ENCODE peak calls at places on chromosomes 5 and 9, in ten cellular contexts. One of them, this sample, is unnamed.

GRCh38 chr5:53463909-53464621 is 16.4 kb upstream of the FST start:
- DNase-seq in GM04504: no peak
- DNase-seq in NT2/D1: no peak
- DNase-seq in omental fat pad: no peak
- DNase-seq in stimulated activated CD4-positive, alpha-beta T cell treated with anti-CD3 and anti-CD28 coated beads, Interleukin-12 subunit alpha, Interleukin-12 subunit beta, amount 100 ng/mL, for 48 hours: no peak
- DNase-seq in H54: no peak
- DNase-seq in T-helper 17 cell: no peak
- DNase-seq in G401: no peak
- DNase-seq in GM12892: no peak
- DNase-seq in A172: no peak
- DNase-seq in this sample: no peak

GRCh38 chr9:112925058-112925641 is 34.5 kb upstream of the SLC46A2 start:
- DNase-seq in G401: peak; percentile 13
- DNase-seq in GM12892: no peak
- DNase-seq in H54: no peak
- DNase-seq in NT2/D1: peak; percentile 27
- DNase-seq in stimulated activated CD4-positive, alpha-beta T cell treated with anti-CD3 and anti-CD28 coated beads, Interleukin-12 subunit alpha, Interleukin-12 subunit beta, amount 100 ng/mL, for 48 hours: peak; percentile 3
- DNase-seq in T-helper 17 cell: no peak
- DNase-seq in omental fat pad: no peak
- DNase-seq in A172: peak; percentile 44
- DNase-seq in GM04504: peak; percentile 13
- DNase-seq in this sample: peak; percentile 27

GRCh38 chr5:137666109-137666850 is 69.6 kb downstream of the KLHL3 start:
- DNase-seq in stimulated activated CD4-positive, alpha-beta T cell treated with anti-CD3 and anti-CD28 coated beads, Interleukin-12 subunit alpha, Interleukin-12 subunit beta, amount 100 ng/mL, for 48 hours: no peak
- DNase-seq in GM12892: peak; percentile 38
- DNase-seq in G401: peak; percentile 71
- DNase-seq in GM04504: no peak
- DNase-seq in H54: no peak
- DNase-seq in NT2/D1: no peak
- DNase-seq in T-helper 17 cell: peak; percentile 10
- DNase-seq in A172: no peak
- DNase-seq in omental fat pad: no peak
- DNase-seq in this sample: no peak

GRCh38 chr5:112263469-112263868 is 155.6 kb downstream of the EPB41L4A start:
- DNase-seq in stimulated activated CD4-positive, alpha-beta T cell treated with anti-CD3 and anti-CD28 coated beads, Interleukin-12 subunit alpha, Interleukin-12 subunit beta, amount 100 ng/mL, for 48 hours: no peak
- DNase-seq in A172: no peak
- DNase-seq in T-helper 17 cell: no peak
- DNase-seq in H54: no peak
- DNase-seq in NT2/D1: no peak
- DNase-seq in omental fat pad: no peak
- DNase-seq in GM04504: no peak
- DNase-seq in GM12892: no peak
- DNase-seq in G401: no peak
- DNase-seq in this sample: no peak

GRCh38 chr9:78031271-78031825 is at the start of gene GNAQ:
- DNase-seq in G401: no peak
- DNase-seq in H54: peak; percentile 48
- DNase-seq in NT2/D1: no peak
- DNase-seq in A172: no peak
- DNase-seq in stimulated activated CD4-positive, alpha-beta T cell treated with anti-CD3 and anti-CD28 coated beads, Interleukin-12 subunit alpha, Interleukin-12 subunit beta, amount 100 ng/mL, for 48 hours: peak; percentile 28
- DNase-seq in T-helper 17 cell: peak; percentile 43
- DNase-seq in GM04504: no peak
- DNase-seq in GM12892: peak; percentile 7
- DNase-seq in omental fat pad: no peak
- DNase-seq in this sample: peak; percentile 52

GRCh38 chr5:16484081-16484480 is 18.5 kb upstream of the ZNF622 start:
- DNase-seq in omental fat pad: no peak
- DNase-seq in stimulated activated CD4-positive, alpha-beta T cell treated with anti-CD3 and anti-CD28 coated beads, Interleukin-12 subunit alpha, Interleukin-12 subunit beta, amount 100 ng/mL, for 48 hours: no peak
- DNase-seq in GM12892: no peak
- DNase-seq in A172: no peak
- DNase-seq in G401: no peak
- DNase-seq in GM04504: no peak
- DNase-seq in H54: no peak
- DNase-seq in T-helper 17 cell: no peak
- DNase-seq in NT2/D1: no peak
- DNase-seq in this sample: no peak

GRCh38 chr5:142740903-142741302 is 29.3 kb upstream of the ARHGAP26 start:
- DNase-seq in G401: no peak
- DNase-seq in T-helper 17 cell: no peak
- DNase-seq in GM04504: peak; percentile 76
- DNase-seq in A172: no peak
- DNase-seq in omental fat pad: no peak
- DNase-seq in GM12892: no peak
- DNase-seq in H54: no peak
- DNase-seq in stimulated activated CD4-positive, alpha-beta T cell treated with anti-CD3 and anti-CD28 coated beads, Interleukin-12 subunit alpha, Interleukin-12 subunit beta, amount 100 ng/mL, for 48 hours: no peak
- DNase-seq in NT2/D1: no peak
- DNase-seq in this sample: no peak

GRCh38 chr5:114055810-114056476 is 305.9 kb upstream of the KCNN2 start:
- DNase-seq in stimulated activated CD4-positive, alpha-beta T cell treated with anti-CD3 and anti-CD28 coated beads, Interleukin-12 subunit alpha, Interleukin-12 subunit beta, amount 100 ng/mL, for 48 hours: no peak
- DNase-seq in GM12892: no peak
- DNase-seq in omental fat pad: no peak
- DNase-seq in NT2/D1: no peak
- DNase-seq in G401: peak; percentile 47
- DNase-seq in H54: no peak
- DNase-seq in GM04504: no peak
- DNase-seq in T-helper 17 cell: no peak
- DNase-seq in A172: no peak
- DNase-seq in this sample: no peak

GRCh38 chr5:139975306-139975705 is 67.8 kb downstream of the NRG2 start:
- DNase-seq in H54: no peak
- DNase-seq in GM04504: no peak
- DNase-seq in NT2/D1: no peak
- DNase-seq in T-helper 17 cell: no peak
- DNase-seq in GM12892: no peak
- DNase-seq in stimulated activated CD4-positive, alpha-beta T cell treated with anti-CD3 and anti-CD28 coated beads, Interleukin-12 subunit alpha, Interleukin-12 subunit beta, amount 100 ng/mL, for 48 hours: no peak
- DNase-seq in omental fat pad: no peak
- DNase-seq in G401: no peak
- DNase-seq in A172: no peak
- DNase-seq in this sample: no peak

GRCh38 chr5:55771175-55771655 is 33.4 kb downstream of the DDX4 start:
- DNase-seq in G401: no peak
- DNase-seq in stimulated activated CD4-positive, alpha-beta T cell treated with anti-CD3 and anti-CD28 coated beads, Interleukin-12 subunit alpha, Interleukin-12 subunit beta, amount 100 ng/mL, for 48 hours: no peak
- DNase-seq in A172: no peak
- DNase-seq in T-helper 17 cell: no peak
- DNase-seq in omental fat pad: no peak
- DNase-seq in GM04504: no peak
- DNase-seq in NT2/D1: no peak
- DNase-seq in GM12892: no peak
- DNase-seq in H54: no peak
- DNase-seq in this sample: no peak

GRCh38 chr9:131447148-131447547 is 53.3 kb downstream of the PRRC2B start:
- DNase-seq in omental fat pad: no peak
- DNase-seq in H54: no peak
- DNase-seq in NT2/D1: no peak
- DNase-seq in GM04504: no peak
- DNase-seq in GM12892: no peak
- DNase-seq in G401: no peak
- DNase-seq in A172: peak; percentile 6
- DNase-seq in T-helper 17 cell: no peak
- DNase-seq in stimulated activated CD4-positive, alpha-beta T cell treated with anti-CD3 and anti-CD28 coated beads, Interleukin-12 subunit alpha, Interleukin-12 subunit beta, amount 100 ng/mL, for 48 hours: no peak
- DNase-seq in this sample: no peak

GRCh38 chr5:94830520-94830919 is 212.1 kb downstream of the SLF1 start:
- DNase-seq in A172: no peak
- DNase-seq in GM04504: no peak
- DNase-seq in T-helper 17 cell: no peak
- DNase-seq in stimulated activated CD4-positive, alpha-beta T cell treated with anti-CD3 and anti-CD28 coated beads, Interleukin-12 subunit alpha, Interleukin-12 subunit beta, amount 100 ng/mL, for 48 hours: no peak
- DNase-seq in NT2/D1: no peak
- DNase-seq in GM12892: no peak
- DNase-seq in H54: no peak
- DNase-seq in omental fat pad: no peak
- DNase-seq in G401: no peak
- DNase-seq in this sample: peak; percentile 13

GRCh38 chr5:133825631-133826289 is 142.7 kb downstream of the C5orf15 start:
- DNase-seq in NT2/D1: no peak
- DNase-seq in H54: no peak
- DNase-seq in stimulated activated CD4-positive, alpha-beta T cell treated with anti-CD3 and anti-CD28 coated beads, Interleukin-12 subunit alpha, Interleukin-12 subunit beta, amount 100 ng/mL, for 48 hours: no peak
- DNase-seq in GM12892: no peak
- DNase-seq in T-helper 17 cell: no peak
- DNase-seq in GM04504: no peak
- DNase-seq in omental fat pad: no peak
- DNase-seq in G401: no peak
- DNase-seq in A172: no peak
- DNase-seq in this sample: no peak

GRCh38 chr9:84139296-84140100 is 158.9 kb downstream of the RMI1 start:
- DNase-seq in G401: peak; percentile 81
- DNase-seq in GM04504: no peak
- DNase-seq in GM12892: no peak
- DNase-seq in A172: peak; percentile 8
- DNase-seq in H54: no peak
- DNase-seq in stimulated activated CD4-positive, alpha-beta T cell treated with anti-CD3 and anti-CD28 coated beads, Interleukin-12 subunit alpha, Interleukin-12 subunit beta, amount 100 ng/mL, for 48 hours: no peak
- DNase-seq in T-helper 17 cell: no peak
- DNase-seq in NT2/D1: no peak
- DNase-seq in omental fat pad: no peak
- DNase-seq in this sample: peak; percentile 85

GRCh38 chr9:129005336-129005997 is 22.7 kb downstream of the SH3GLB2 start:
- DNase-seq in A172: no peak
- DNase-seq in G401: peak; percentile 13
- DNase-seq in NT2/D1: no peak
- DNase-seq in GM12892: no peak
- DNase-seq in GM04504: no peak
- DNase-seq in T-helper 17 cell: no peak
- DNase-seq in H54: no peak
- DNase-seq in omental fat pad: no peak
- DNase-seq in stimulated activated CD4-positive, alpha-beta T cell treated with anti-CD3 and anti-CD28 coated beads, Interleukin-12 subunit alpha, Interleukin-12 subunit beta, amount 100 ng/mL, for 48 hours: no peak
- DNase-seq in this sample: no peak

GRCh38 chr9:120947222-120947621 is 20.6 kb upstream of the TRAF1 start:
- DNase-seq in GM04504: no peak
- DNase-seq in G401: no peak
- DNase-seq in A172: no peak
- DNase-seq in GM12892: no peak
- DNase-seq in omental fat pad: no peak
- DNase-seq in T-helper 17 cell: no peak
- DNase-seq in stimulated activated CD4-positive, alpha-beta T cell treated with anti-CD3 and anti-CD28 coated beads, Interleukin-12 subunit alpha, Interleukin-12 subunit beta, amount 100 ng/mL, for 48 hours: no peak
- DNase-seq in NT2/D1: no peak
- DNase-seq in H54: no peak
- DNase-seq in this sample: no peak

GRCh38 chr5:74617203-74617602 is 23.3 kb downstream of the ENC1 start:
- DNase-seq in A172: no peak
- DNase-seq in G401: no peak
- DNase-seq in GM04504: no peak
- DNase-seq in stimulated activated CD4-positive, alpha-beta T cell treated with anti-CD3 and anti-CD28 coated beads, Interleukin-12 subunit alpha, Interleukin-12 subunit beta, amount 100 ng/mL, for 48 hours: no peak
- DNase-seq in H54: no peak
- DNase-seq in GM12892: no peak
- DNase-seq in NT2/D1: no peak
- DNase-seq in omental fat pad: no peak
- DNase-seq in T-helper 17 cell: no peak
- DNase-seq in this sample: peak; percentile 51

GRCh38 chr5:6492934-6493333 is 44.3 kb downstream of the UBE2QL1 start:
- DNase-seq in GM04504: no peak
- DNase-seq in A172: no peak
- DNase-seq in omental fat pad: no peak
- DNase-seq in stimulated activated CD4-positive, alpha-beta T cell treated with anti-CD3 and anti-CD28 coated beads, Interleukin-12 subunit alpha, Interleukin-12 subunit beta, amount 100 ng/mL, for 48 hours: no peak
- DNase-seq in H54: no peak
- DNase-seq in NT2/D1: no peak
- DNase-seq in GM12892: no peak
- DNase-seq in G401: no peak
- DNase-seq in T-helper 17 cell: no peak
- DNase-seq in this sample: no peak

GRCh38 chr5:53378590-53379247 is 101.7 kb upstream of the FST start:
- DNase-seq in GM12892: no peak
- DNase-seq in T-helper 17 cell: no peak
- DNase-seq in omental fat pad: no peak
- DNase-seq in GM04504: no peak
- DNase-seq in H54: no peak
- DNase-seq in stimulated activated CD4-positive, alpha-beta T cell treated with anti-CD3 and anti-CD28 coated beads, Interleukin-12 subunit alpha, Interleukin-12 subunit beta, amount 100 ng/mL, for 48 hours: no peak
- DNase-seq in NT2/D1: no peak
- DNase-seq in G401: no peak
- DNase-seq in A172: peak; percentile 53
- DNase-seq in this sample: no peak

GRCh38 chr9:109118802-109119438 is 827 bp downstream of the TMEM245 start:
- DNase-seq in GM12892: no peak
- DNase-seq in G401: peak; percentile 18
- DNase-seq in NT2/D1: peak; percentile 25
- DNase-seq in stimulated activated CD4-positive, alpha-beta T cell treated with anti-CD3 and anti-CD28 coated beads, Interleukin-12 subunit alpha, Interleukin-12 subunit beta, amount 100 ng/mL, for 48 hours: no peak
- DNase-seq in T-helper 17 cell: no peak
- DNase-seq in omental fat pad: no peak
- DNase-seq in GM04504: no peak
- DNase-seq in A172: peak; percentile 15
- DNase-seq in H54: no peak
- DNase-seq in this sample: no peak

GRCh38 chr5:150485770-150486401 is 22.0 kb upstream of the NDST1 start:
- DNase-seq in G401: no peak
- DNase-seq in T-helper 17 cell: peak; percentile 13
- DNase-seq in A172: no peak
- DNase-seq in NT2/D1: no peak
- DNase-seq in GM04504: no peak
- DNase-seq in stimulated activated CD4-positive, alpha-beta T cell treated with anti-CD3 and anti-CD28 coated beads, Interleukin-12 subunit alpha, Interleukin-12 subunit beta, amount 100 ng/mL, for 48 hours: peak; percentile 23
- DNase-seq in H54: no peak
- DNase-seq in omental fat pad: no peak
- DNase-seq in GM12892: peak; percentile 68
- DNase-seq in this sample: peak; percentile 83

GRCh38 chr5:2017540-2018389 is 135.0 kb upstream of the IRX4 start:
- DNase-seq in stimulated activated CD4-positive, alpha-beta T cell treated with anti-CD3 and anti-CD28 coated beads, Interleukin-12 subunit alpha, Interleukin-12 subunit beta, amount 100 ng/mL, for 48 hours: no peak
- DNase-seq in G401: no peak
- DNase-seq in NT2/D1: peak; percentile 25
- DNase-seq in H54: peak; percentile 26
- DNase-seq in GM12892: no peak
- DNase-seq in T-helper 17 cell: no peak
- DNase-seq in GM04504: no peak
- DNase-seq in omental fat pad: no peak
- DNase-seq in A172: no peak
- DNase-seq in this sample: peak; percentile 24

GRCh38 chr9:95746408-95747165 is 128.9 kb upstream of the ERCC6L2 start:
- DNase-seq in stimulated activated CD4-positive, alpha-beta T cell treated with anti-CD3 and anti-CD28 coated beads, Interleukin-12 subunit alpha, Interleukin-12 subunit beta, amount 100 ng/mL, for 48 hours: no peak
- DNase-seq in NT2/D1: no peak
- DNase-seq in H54: no peak
- DNase-seq in T-helper 17 cell: no peak
- DNase-seq in G401: no peak
- DNase-seq in A172: no peak
- DNase-seq in GM04504: no peak
- DNase-seq in GM12892: no peak
- DNase-seq in omental fat pad: no peak
- DNase-seq in this sample: no peak

GRCh38 chr9:36566813-36567217 is 5.9 kb upstream of the MELK start:
- DNase-seq in G401: peak; percentile 94
- DNase-seq in stimulated activated CD4-positive, alpha-beta T cell treated with anti-CD3 and anti-CD28 coated beads, Interleukin-12 subunit alpha, Interleukin-12 subunit beta, amount 100 ng/mL, for 48 hours: no peak
- DNase-seq in GM12892: no peak
- DNase-seq in T-helper 17 cell: no peak
- DNase-seq in A172: peak; percentile 81
- DNase-seq in H54: peak; percentile 63
- DNase-seq in NT2/D1: no peak
- DNase-seq in GM04504: no peak
- DNase-seq in omental fat pad: no peak
- DNase-seq in this sample: no peak

GRCh38 chr5:32444191-32444945 is at the start of gene ZFR:
- DNase-seq in stimulated activated CD4-positive, alpha-beta T cell treated with anti-CD3 and anti-CD28 coated beads, Interleukin-12 subunit alpha, Interleukin-12 subunit beta, amount 100 ng/mL, for 48 hours: peak; percentile 88
- DNase-seq in G401: peak; percentile 87
- DNase-seq in GM04504: peak; percentile 75
- DNase-seq in NT2/D1: peak; percentile 62
- DNase-seq in A172: peak; percentile 74
- DNase-seq in GM12892: peak; percentile 94
- DNase-seq in H54: peak; percentile 99
- DNase-seq in omental fat pad: peak; percentile 75
- DNase-seq in T-helper 17 cell: peak; percentile 94
- DNase-seq in this sample: peak; percentile 93

GRCh38 chr9:127004946-127005769 is 90.6 kb downstream of the RALGPS1 start:
- DNase-seq in GM04504: no peak
- DNase-seq in GM12892: peak; percentile 50
- DNase-seq in A172: no peak
- DNase-seq in NT2/D1: no peak
- DNase-seq in G401: peak; percentile 92
- DNase-seq in T-helper 17 cell: peak; percentile 48
- DNase-seq in stimulated activated CD4-positive, alpha-beta T cell treated with anti-CD3 and anti-CD28 coated beads, Interleukin-12 subunit alpha, Interleukin-12 subunit beta, amount 100 ng/mL, for 48 hours: peak; percentile 63
- DNase-seq in omental fat pad: no peak
- DNase-seq in H54: no peak
- DNase-seq in this sample: no peak

GRCh38 chr9:121178676-121179372 is 22.8 kb downstream of the RAB14 start:
- DNase-seq in GM04504: no peak
- DNase-seq in G401: no peak
- DNase-seq in A172: no peak
- DNase-seq in GM12892: no peak
- DNase-seq in stimulated activated CD4-positive, alpha-beta T cell treated with anti-CD3 and anti-CD28 coated beads, Interleukin-12 subunit alpha, Interleukin-12 subunit beta, amount 100 ng/mL, for 48 hours: no peak
- DNase-seq in omental fat pad: no peak
- DNase-seq in T-helper 17 cell: no peak
- DNase-seq in NT2/D1: no peak
- DNase-seq in H54: no peak
- DNase-seq in this sample: no peak

GRCh38 chr9:122144006-122144405 is 15.6 kb downstream of the NDUFA8 start:
- DNase-seq in GM12892: no peak
- DNase-seq in stimulated activated CD4-positive, alpha-beta T cell treated with anti-CD3 and anti-CD28 coated beads, Interleukin-12 subunit alpha, Interleukin-12 subunit beta, amount 100 ng/mL, for 48 hours: no peak
- DNase-seq in G401: no peak
- DNase-seq in T-helper 17 cell: no peak
- DNase-seq in A172: no peak
- DNase-seq in GM04504: no peak
- DNase-seq in NT2/D1: no peak
- DNase-seq in H54: no peak
- DNase-seq in omental fat pad: no peak
- DNase-seq in this sample: no peak

This sample was measured in HAP-1.